ENCODE peak calls at places on chromosomes 11 and 22, in seven cellular contexts. H is H1, D is body of pancreas, Y is cardiac muscle cell, P is dorsolateral prefrontal cortex, F is left ventricle myocardium inferior, M is fibroblast of the aortic adventitia. S is an unnamed sample.

GRCh38 chr11:134352111-134352510 is 20.3 kb downstream of the GLB1L2 start:
- DNase-seq in H (no peak), D (no peak), Y (no peak), P (no peak), F (no peak), M (no peak), S (no peak)

GRCh38 chr22:30611197-30611596 is 4.2 kb downstream of the TCN2 start:
- DNase-seq in H (no peak), D (no peak), Y (no peak), P (no peak), F (no peak), M (no peak), S (no peak)

GRCh38 chr11:19844806-19845205 is 132.2 kb downstream of the NAV2 start:
- DNase-seq in H (no peak), D (no peak), Y (no peak), P (no peak), F (no peak), M (no peak), S (no peak)

GRCh38 chr22:41367680-41368542 is 13.8 kb upstream of the TEF start:
- DNase-seq in H (no peak), D (peak), Y (peak), P (peak), F (peak), M (peak), S (peak)

GRCh38 chr22:19811811-19812771 is 42.6 kb downstream of the GNB1L start:
- DNase-seq in H (no peak), D (no peak), Y (no peak), P (peak), F (no peak), M (no peak), S (no peak)

GRCh38 chr11:118418770-118419169 is 17.4 kb downstream of the ATP5MG start:
- DNase-seq in H (no peak), D (no peak), Y (no peak), P (no peak), F (no peak), M (no peak), S (no peak)

GRCh38 chr11:12235549-12235944 is 125.2 kb downstream of the MICAL2 start:
- DNase-seq in H (no peak), D (no peak), Y (peak), P (no peak), F (no peak), M (no peak), S (peak)

GRCh38 chr11:130653838-130654601 is 205.6 kb downstream of the ADAMTS15 start:
- DNase-seq in H (no peak), D (peak), Y (peak), P (no peak), F (peak), M (peak), S (no peak)

GRCh38 chr11:130068986-130069683 is 559 bp upstream of the APLP2 start:
- DNase-seq in H (no peak), D (peak), Y (peak), P (peak), F (peak), M (peak), S (peak)

GRCh38 chr11:111186308-111186967 is 59.1 kb upstream of the POU2AF2 start:
- DNase-seq in H (no peak), D (no peak), Y (no peak), P (no peak), F (no peak), M (no peak), S (no peak)

GRCh38 chr11:77063861-77064260 is 2.9 kb upstream of the CAPN5 start:
- DNase-seq in H (no peak), D (no peak), Y (no peak), P (no peak), F (no peak), M (no peak), S (no peak)

GRCh38 chr11:76561245-76561644 is 109.3 kb downstream of the LRRC32 start:
- DNase-seq in H (no peak), D (no peak), Y (no peak), P (no peak), F (no peak), M (no peak), S (no peak)

GRCh38 chr11:8250981-8251620 is 12.6 kb downstream of the LMO1 start:
- DNase-seq in H (no peak), D (no peak), Y (no peak), P (peak), F (no peak), M (no peak), S (no peak)

GRCh38 chr11:78889698-78890097 is 315.0 kb upstream of the NARS2 start:
- DNase-seq in H (no peak), D (no peak), Y (no peak), P (no peak), F (no peak), M (no peak), S (no peak)

GRCh38 chr11:1674879-1675235 is 22.1 kb upstream of the KRTAP5-6 start:
- DNase-seq in H (no peak), D (no peak), Y (no peak), P (no peak), F (no peak), M (no peak), S (no peak)

GRCh38 chr11:96143016-96143670 is 199.9 kb downstream of the MAML2 start:
- DNase-seq in H (no peak), D (no peak), Y (peak), P (no peak), F (no peak), M (peak), S (peak)

GRCh38 chr22:27185903-27186302 is 528.5 kb downstream of the MIAT start:
- DNase-seq in H (no peak), D (no peak), Y (no peak), P (no peak), F (no peak), M (no peak), S (no peak)

GRCh38 chr22:49800408-49801238 is 27.1 kb downstream of the BRD1 start:
- DNase-seq in H (no peak), D (no peak), Y (no peak), P (no peak), F (no peak), M (no peak), S (no peak)

GRCh38 chr11:125080531-125080911 is 17.4 kb downstream of the SLC37A2 start:
- DNase-seq in H (no peak), D (no peak), Y (no peak), P (no peak), F (no peak), M (no peak), S (no peak)

GRCh38 chr11:60744114-60744513 is 12.6 kb upstream of the MS4A15 start:
- DNase-seq in H (no peak), D (no peak), Y (no peak), P (no peak), F (no peak), M (no peak), S (no peak)

GRCh38 chr11:60734271-60734670 is 9.8 kb downstream of the MS4A18 start:
- DNase-seq in H (no peak), D (no peak), Y (no peak), P (no peak), F (no peak), M (no peak), S (no peak)

GRCh38 chr11:60740573-60740972 is 16.1 kb downstream of the MS4A18 start:
- DNase-seq in H (no peak), D (no peak), Y (no peak), P (no peak), F (no peak), M (no peak), S (no peak)

GRCh38 chr11:60743058-60743457 is 13.6 kb upstream of the MS4A15 start:
- DNase-seq in H (no peak), D (no peak), Y (no peak), P (no peak), F (no peak), M (no peak), S (no peak)

DNA sequence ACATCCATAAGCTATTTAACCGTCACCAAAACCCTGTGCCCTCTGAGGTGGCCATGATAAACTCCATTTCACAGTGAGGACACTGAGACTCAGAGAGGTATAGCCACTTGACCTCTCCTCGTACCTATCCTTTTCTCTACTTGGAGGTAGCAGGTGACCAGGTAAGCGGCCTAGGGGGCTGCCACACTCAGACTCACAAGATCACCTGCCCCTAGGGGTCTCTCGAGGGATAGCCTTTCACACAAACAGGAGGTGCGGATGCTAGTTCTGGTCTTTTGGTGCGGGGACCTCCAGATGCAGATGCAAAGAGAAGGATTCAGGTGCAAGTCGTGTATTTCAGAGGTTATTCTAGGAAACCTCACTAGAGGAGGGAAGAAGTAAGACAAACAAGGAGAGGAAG is 14.6 kb downstream of the MS4A18 start:
- DNase-seq in H (no peak), D (no peak), Y (no peak), P (no peak), F (no peak), M (no peak), S (no peak)
- TF ChIP-seq CTCF in H (peak), D (no peak), Y (no peak), P (no peak), F (no peak), M (no peak), S (no peak)

GRCh38 chr11:94516725-94517124 is 4.5 kb downstream of the C11orf97 start:
- DNase-seq in H (no peak), D (no peak), Y (no peak), P (no peak), F (no peak), M (no peak), S (no peak)

GRCh38 chr11:94518300-94518699 is 6.0 kb downstream of the C11orf97 start:
- DNase-seq in H (no peak), D (no peak), Y (no peak), P (no peak), F (no peak), M (no peak), S (no peak)

GRCh38 chr11:94515398-94515797 is 3.1 kb downstream of the C11orf97 start:
- DNase-seq in H (no peak), D (no peak), Y (no peak), P (no peak), F (no peak), M (no peak), S (no peak)

GRCh38 chr11:94511932-94512781 is at the start of gene C11orf97:
- DNase-seq in H (peak), D (peak), Y (peak), P (peak), F (peak), M (no peak), S (peak)

GRCh38 chr11:94513091-94513490 is 830 bp downstream of the C11orf97 start:
- DNase-seq in H (no peak), D (peak), Y (no peak), P (no peak), F (no peak), M (no peak), S (no peak)
- H3K4me3 ChIP-seq in H (no peak), D (no peak), Y (no peak), P (peak), F (no peak), M (no peak), S (no peak)

GRCh38 chr11:123653405-123653996 is 923 bp downstream of the SCN3B start:
- DNase-seq in H (no peak), D (no peak), Y (no peak), P (peak), F (no peak), M (no peak), S (no peak)
- TF ChIP-seq CTCF in H (peak), D (peak), Y (peak), P (no peak), F (no peak), M (peak), S (no peak)

GRCh38 chr11:9922806-9923205 is 258.9 kb downstream of the SWAP70 start:
- DNase-seq in H (peak), D (no peak), Y (peak), P (no peak), F (no peak), M (no peak), S (no peak)
- H3K4me3 ChIP-seq in H (no peak), D (no peak), Y (no peak), P (no peak), F (no peak), M (no peak), S (no peak)